ENCODE peak calls at places on chromosomes 6 and 20, in seven cellular contexts. One of them, this sample, is unnamed.

GRCh38 chr6:37209461-37210205 is 39.7 kb downstream of the PIM1 start:
- DNase-seq in neural progenitor cell: no peak
- DNase-seq in H1: no peak
- DNase-seq in HCT116: no peak
- DNase-seq in DND-41: peak; percentile 79
- DNase-seq in PC-3: no peak
- DNase-seq in SK-N-SH: no peak
- DNase-seq in this sample: no peak

GRCh38 chr6:154993710-154994109 is 1.4 kb upstream of the TIAM2 start:
- DNase-seq in PC-3: no peak
- DNase-seq in neural progenitor cell: no peak
- DNase-seq in HCT116: no peak
- DNase-seq in SK-N-SH: peak; percentile 24
- DNase-seq in H1: no peak
- DNase-seq in DND-41: no peak
- DNase-seq in this sample: no peak

GRCh38 chr6:136226027-136226673 is 24.0 kb downstream of the MTFR2 start:
- DNase-seq in DND-41: peak; percentile 53
- DNase-seq in neural progenitor cell: peak; percentile 54
- DNase-seq in H1: peak; percentile 72
- DNase-seq in HCT116: peak; percentile 36
- DNase-seq in PC-3: peak; percentile 68
- DNase-seq in SK-N-SH: peak; percentile 69
- DNase-seq in this sample: no peak

GRCh38 chr6:1179571-1180459 is 132.1 kb upstream of the FOXQ1 start:
- DNase-seq in neural progenitor cell: no peak
- DNase-seq in HCT116: no peak
- DNase-seq in SK-N-SH: no peak
- DNase-seq in H1: no peak
- DNase-seq in PC-3: peak; percentile 14
- DNase-seq in DND-41: no peak
- DNase-seq in this sample: no peak

GRCh38 chr20:35886537-35886936 is 67.8 kb downstream of the SCAND1 start:
- DNase-seq in HCT116: no peak
- DNase-seq in neural progenitor cell: no peak
- DNase-seq in SK-N-SH: peak; percentile 76
- DNase-seq in PC-3: no peak
- DNase-seq in H1: no peak
- DNase-seq in DND-41: no peak
- DNase-seq in this sample: no peak

GRCh38 chr6:166437661-166438060 is 54.9 kb upstream of the MPC1 start:
- DNase-seq in SK-N-SH: no peak
- DNase-seq in DND-41: no peak
- DNase-seq in H1: no peak
- DNase-seq in neural progenitor cell: no peak
- DNase-seq in HCT116: no peak
- DNase-seq in PC-3: no peak
- DNase-seq in this sample: no peak

GRCh38 chr6:113103618-113104390 is 753.3 kb upstream of the MARCKS start:
- DNase-seq in SK-N-SH: no peak
- DNase-seq in H1: no peak
- DNase-seq in HCT116: no peak
- DNase-seq in DND-41: no peak
- DNase-seq in PC-3: peak; percentile 11
- DNase-seq in neural progenitor cell: no peak
- DNase-seq in this sample: no peak

GRCh38 chr6:61886608-61887259 is 399.3 kb downstream of the KHDRBS2 start:
- DNase-seq in PC-3: peak; percentile 17
- DNase-seq in neural progenitor cell: no peak
- DNase-seq in SK-N-SH: peak; percentile 3
- DNase-seq in H1: no peak
- DNase-seq in HCT116: no peak
- DNase-seq in DND-41: no peak
- DNase-seq in this sample: no peak

GRCh38 chr20:703426-703825 is 27.8 kb upstream of the SCRT2 start:
- DNase-seq in HCT116: no peak
- DNase-seq in neural progenitor cell: no peak
- DNase-seq in PC-3: no peak
- DNase-seq in SK-N-SH: no peak
- DNase-seq in DND-41: no peak
- DNase-seq in H1: no peak
- DNase-seq in this sample: no peak

DNA sequence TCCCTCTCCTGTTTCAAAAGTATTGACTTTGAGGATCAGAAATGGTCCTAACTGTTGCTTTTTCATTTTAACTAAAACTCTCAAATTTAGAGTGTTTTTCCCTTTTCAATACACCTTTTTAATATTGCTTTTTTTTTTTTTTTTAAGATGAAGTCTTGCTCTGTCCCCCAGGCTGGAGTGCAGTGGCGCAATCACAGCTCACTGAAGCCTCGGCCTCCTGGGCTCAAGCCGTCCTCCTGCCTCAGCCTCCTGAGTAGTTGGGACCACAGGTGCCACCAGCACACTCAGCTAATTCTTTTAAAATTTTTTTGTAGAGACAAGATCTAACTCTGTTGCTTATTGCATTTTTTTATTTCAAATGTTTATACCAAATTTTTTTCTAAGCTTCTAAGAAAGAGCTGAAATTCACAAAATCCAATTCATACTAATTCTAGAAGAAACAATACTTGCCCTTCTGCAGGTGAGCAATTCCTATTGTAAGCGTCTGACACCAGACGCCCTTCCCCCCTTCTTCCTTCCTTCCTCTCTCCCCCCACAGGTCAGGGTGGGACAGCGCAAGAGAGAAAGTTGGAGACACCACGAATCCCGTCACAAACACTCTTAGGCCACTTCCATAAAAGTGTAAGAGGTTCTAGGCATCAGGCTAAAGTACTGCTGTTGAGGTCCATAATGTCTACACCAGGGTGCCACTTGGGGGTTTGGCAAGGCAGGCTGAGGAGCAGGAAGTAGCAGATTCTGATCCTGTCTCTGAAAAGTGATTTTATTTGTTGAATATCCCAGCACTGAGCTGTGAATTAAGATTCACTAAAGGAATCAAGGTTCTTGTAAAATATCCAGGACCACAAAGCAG is 12.8 kb downstream of the DLL1 start:
- DNase-seq in DND-41: peak; percentile 19
- DNase-seq in HCT116: no peak
- DNase-seq in H1: no peak
- DNase-seq in neural progenitor cell: no peak
- DNase-seq in SK-N-SH: no peak
- DNase-seq in PC-3: no peak
- DNase-seq in this sample: no peak
- H3K4me1 ChIP-seq in DND-41: peaks cover 27% of the 10 kb centered on the region
- H3K4me1 ChIP-seq in HCT116: no peaks in the 10 kb centered on the region
- H3K4me1 ChIP-seq in H1: no peaks in the 10 kb centered on the region
- H3K4me1 ChIP-seq in neural progenitor cell: no peaks in the 10 kb centered on the region
- H3K4me1 ChIP-seq in SK-N-SH: no peaks in the 10 kb centered on the region
- H3K4me1 ChIP-seq in PC-3: peaks cover 18% of the 10 kb centered on the region
- H3K4me1 ChIP-seq in this sample: peaks cover 10% of the 10 kb centered on the region

GRCh38 chr6:11434565-11435326 is 102.8 kb upstream of the TMEM170B start:
- DNase-seq in DND-41: no peak
- DNase-seq in H1: no peak
- DNase-seq in SK-N-SH: no peak
- DNase-seq in neural progenitor cell: no peak
- DNase-seq in PC-3: peak; percentile 97
- DNase-seq in HCT116: no peak
- DNase-seq in this sample: no peak
- H3K4me3 ChIP-seq in DND-41: no peak overlapping the region
- H3K4me3 ChIP-seq in H1: no peak overlapping the region
- H3K4me3 ChIP-seq in SK-N-SH: no peak overlapping the region
- H3K4me3 ChIP-seq in neural progenitor cell: no peak overlapping the region
- H3K4me3 ChIP-seq in PC-3: no peak overlapping the region
- H3K4me3 ChIP-seq in HCT116: no peak overlapping the region
- H3K4me3 ChIP-seq in this sample: no peak overlapping the region

DNA sequence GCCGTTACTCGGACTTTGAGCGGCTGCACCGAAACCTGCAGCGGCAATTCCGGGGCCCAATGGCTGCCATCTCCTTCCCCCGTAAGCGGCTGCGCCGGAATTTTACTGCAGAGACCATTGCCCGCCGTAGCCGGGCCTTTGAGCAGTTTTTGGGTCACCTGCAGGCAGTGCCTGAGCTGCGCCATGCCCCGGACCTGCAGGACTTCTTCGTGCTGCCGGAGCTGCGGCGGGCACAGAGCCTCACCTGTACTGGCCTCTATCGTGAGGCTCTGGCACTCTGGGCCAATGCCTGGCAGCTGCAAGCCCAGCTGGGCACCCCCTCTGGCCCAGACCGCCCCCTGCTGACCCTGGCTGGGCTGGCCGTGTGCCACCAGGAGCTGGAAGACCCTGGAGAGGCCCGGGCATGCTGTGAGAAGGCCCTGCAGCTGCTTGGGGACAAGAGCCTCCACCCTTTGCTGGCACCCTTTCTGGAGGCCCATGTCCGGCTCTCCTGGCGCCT is 7.2 kb downstream of the SNX21 start:
- DNase-seq in PC-3: no peak
- DNase-seq in H1: no peak
- DNase-seq in SK-N-SH: no peak
- DNase-seq in HCT116: no peak
- DNase-seq in neural progenitor cell: no peak
- DNase-seq in DND-41: no peak
- DNase-seq in this sample: peak; percentile 66
- H3K9ac ChIP-seq in PC-3: no peak overlapping the region
- H3K9ac ChIP-seq in H1: no peak overlapping the region
- H3K9ac ChIP-seq in SK-N-SH: no peak overlapping the region
- H3K9ac ChIP-seq in HCT116: no peak overlapping the region
- H3K9ac ChIP-seq in neural progenitor cell: no peak overlapping the region
- H3K9ac ChIP-seq in DND-41: no peak overlapping the region
- H3K9ac ChIP-seq in this sample: no peak overlapping the region

GRCh38 chr6:16769131-16769985 is 8.1 kb upstream of the ATXN1 start:
- DNase-seq in PC-3: peak; percentile 96
- DNase-seq in H1: no peak
- DNase-seq in neural progenitor cell: no peak
- DNase-seq in SK-N-SH: no peak
- DNase-seq in HCT116: peak; percentile 84
- DNase-seq in DND-41: peak; percentile 67
- DNase-seq in this sample: no peak

GRCh38 chr6:16769986-16770376 is 8.7 kb upstream of the ATXN1 start:
- DNase-seq in HCT116: no peak
- DNase-seq in PC-3: peak; percentile 63
- DNase-seq in neural progenitor cell: no peak
- DNase-seq in DND-41: no peak
- DNase-seq in SK-N-SH: no peak
- DNase-seq in H1: no peak
- DNase-seq in this sample: no peak

GRCh38 chr6:16773376-16773775 is 12.1 kb upstream of the ATXN1 start:
- DNase-seq in PC-3: no peak
- DNase-seq in neural progenitor cell: no peak
- DNase-seq in SK-N-SH: no peak
- DNase-seq in H1: no peak
- DNase-seq in HCT116: no peak
- DNase-seq in DND-41: no peak
- DNase-seq in this sample: no peak

GRCh38 chr6:16767765-16768514 is 6.7 kb upstream of the ATXN1 start:
- DNase-seq in H1: no peak
- DNase-seq in PC-3: peak; percentile 41
- DNase-seq in SK-N-SH: no peak
- DNase-seq in DND-41: no peak
- DNase-seq in neural progenitor cell: no peak
- DNase-seq in HCT116: no peak
- DNase-seq in this sample: no peak

DNA sequence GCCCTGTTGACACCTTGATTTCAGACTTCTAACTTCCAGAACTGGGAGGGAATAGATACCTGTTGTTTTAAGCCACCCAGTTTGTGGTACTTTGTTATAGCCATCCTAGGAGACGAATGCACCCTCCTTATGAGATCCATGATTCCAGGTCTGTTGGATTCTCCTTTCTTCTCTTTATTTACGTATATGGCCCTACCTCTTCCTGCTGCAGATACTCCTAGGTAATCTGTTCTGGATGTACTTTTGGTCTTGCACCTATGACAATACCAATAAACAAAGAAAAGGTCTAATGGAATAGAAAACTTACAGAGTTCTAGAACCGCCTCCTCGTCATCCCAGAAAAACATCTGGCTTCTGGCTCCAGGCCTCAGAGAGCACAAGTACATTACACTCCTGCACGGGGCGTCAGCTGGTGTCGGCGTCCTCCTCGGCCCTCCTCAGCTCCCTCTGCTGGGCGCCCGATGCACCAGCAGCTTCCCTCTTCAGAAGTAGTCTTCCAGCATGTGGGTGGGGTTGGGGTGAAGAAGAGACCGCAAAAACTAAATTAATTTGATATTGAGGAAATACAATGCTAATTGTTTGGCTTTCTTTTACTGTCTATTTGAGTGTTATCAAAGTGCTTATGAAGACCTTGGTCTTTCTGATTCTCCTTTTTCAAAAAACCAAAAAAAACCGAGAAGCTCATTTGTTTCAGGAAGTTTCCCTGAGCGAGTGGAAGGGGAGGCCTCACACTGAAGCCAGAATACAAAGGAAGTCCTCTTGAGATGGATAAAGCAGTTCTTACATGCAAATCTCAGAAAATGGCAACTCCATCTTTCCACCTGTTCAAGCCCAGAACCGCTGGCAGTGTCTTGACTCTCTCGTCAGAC is 9.7 kb upstream of the ATXN1 start:
- DNase-seq in DND-41: peak; percentile 70
- DNase-seq in HCT116: peak; percentile 68
- DNase-seq in neural progenitor cell: peak; percentile 85
- DNase-seq in PC-3: peak; percentile 76
- DNase-seq in H1: peak; percentile 82
- DNase-seq in SK-N-SH: peak; percentile 74
- DNase-seq in this sample: peak; percentile 91
- H3K4me1 ChIP-seq in DND-41: peaks cover 24% of the 10 kb centered on the region
- H3K4me1 ChIP-seq in HCT116: peaks cover 47% of the 10 kb centered on the region
- H3K4me1 ChIP-seq in neural progenitor cell: peaks cover 9% of the 10 kb centered on the region
- H3K4me1 ChIP-seq in PC-3: peaks cover 47% of the 10 kb centered on the region
- H3K4me1 ChIP-seq in H1: peaks cover 3% of the 10 kb centered on the region
- H3K4me1 ChIP-seq in SK-N-SH: no peaks in the 10 kb centered on the region
- H3K4me1 ChIP-seq in this sample: peaks cover 2% of the 10 kb centered on the region

This sample was measured in kidney.